ENCODE peak calls at places on chromosomes 3 and 15, in four cellular contexts. F is HCEC 1CT; K is effector memory CD8-positive, alpha-beta T cell; R is right lobe of liver. W is an unnamed sample.

GRCh38 chr3:128170866-128171516 is 17.7 kb downstream of the EEFSEC start:
- DNase-seq in R (peak), K (no peak), F (peak), W (peak)

GRCh38 chr3:183959214-183959613 is 58.5 kb downstream of the ABCC5 start:
- DNase-seq in K (no peak), F (no peak), R (no peak), W (peak)

GRCh38 chr3:145798005-145798404 is 363.0 kb downstream of the PLOD2 start:
- DNase-seq in F (no peak), K (no peak), R (no peak), W (no peak)

GRCh38 chr15:73364070-73364469 is 4.7 kb downstream of the HCN4 start:
- DNase-seq in F (no peak), R (no peak), K (no peak), W (no peak)

GRCh38 chr15:70533931-70534742 is 229.2 kb downstream of the UACA start:
- DNase-seq in F (no peak), K (no peak), R (no peak), W (no peak)

GRCh38 chr3:53194218-53195065 is 33.4 kb downstream of the PRKCD start:
- DNase-seq in K (no peak), F (no peak), R (no peak), W (no peak)

GRCh38 chr3:15051531-15051930 is 13.6 kb downstream of the MRPS25 start:
- DNase-seq in K (peak), F (peak), R (peak), W (peak)

GRCh38 chr3:82521657-82522056 is 760.2 kb upstream of the GBE1 start:
- DNase-seq in F (no peak), R (no peak), K (no peak), W (no peak)

GRCh38 chr3:113431811-113432210 is 9.5 kb downstream of the CFAP44 start:
- DNase-seq in K (no peak), R (no peak), F (no peak), W (no peak)

GRCh38 chr15:31261266-31262142 is 65.1 kb upstream of the KLF13 start:
- DNase-seq in F (no peak), R (no peak), K (no peak), W (no peak)

GRCh38 chr15:84749111-84749991 is 959 bp downstream of the ZNF592 start:
- DNase-seq in K (peak), R (peak), F (peak), W (peak)

GRCh38 chr3:46538803-46539442 is 27.2 kb downstream of the LRRC2 start:
- DNase-seq in R (peak), K (peak), F (peak), W (no peak)

GRCh38 chr3:63809607-63810006 is 9.5 kb upstream of the C3orf49 start:
- DNase-seq in R (no peak), F (peak), K (no peak), W (no peak)

GRCh38 chr3:38009807-38010591 is 19.4 kb downstream of the VILL start:
- DNase-seq in R (peak), K (no peak), F (no peak), W (no peak)

GRCh38 chr3:142259359-142259758 is 34.0 kb upstream of the GK5 start:
- DNase-seq in K (no peak), F (no peak), R (no peak), W (no peak)

GRCh38 chr3:151962891-151963290 is 89.4 kb downstream of the SUCNR1 start:
- DNase-seq in K (no peak), R (no peak), F (no peak), W (no peak)

GRCh38 chr3:54955496-54955895 is 27.6 kb upstream of the LRTM1 start:
- DNase-seq in F (no peak), R (no peak), K (no peak), W (no peak)

GRCh38 chr3:12518266-12519028 is 26.9 kb downstream of the MKRN2OS start:
- DNase-seq in K (no peak), F (no peak), R (no peak), W (no peak)

GRCh38 chr3:29349049-29349448 is 68.2 kb downstream of the RBMS3 start:
- DNase-seq in R (no peak), F (no peak), K (no peak), W (no peak)

GRCh38 chr15:85557385-85557784 is 177.0 kb downstream of the AKAP13 start:
- DNase-seq in F (no peak), R (no peak), K (no peak), W (no peak)

GRCh38 chr3:56630966-56631365 is 52.1 kb downstream of the TASOR start:
- DNase-seq in F (no peak), R (no peak), K (no peak), W (no peak)

GRCh38 chr3:124786491-124787241 is 56.4 kb downstream of the UMPS start:
- DNase-seq in F (peak), R (no peak), K (no peak), W (no peak)

GRCh38 chr3:102194760-102195159 is 240.1 kb upstream of the ZPLD1 start:
- DNase-seq in K (no peak), F (no peak), R (no peak), W (no peak)

GRCh38 chr15:101152914-101153313 is 98.9 kb downstream of the CHSY1 start:
- DNase-seq in R (no peak), K (no peak), F (no peak), W (peak)

GRCh38 chr3:184524981-184525336 is 36.6 kb upstream of the EPHB3 start:
- DNase-seq in K (no peak), F (no peak), R (no peak), W (no peak)

GRCh38 chr3:111668912-111669488 is 73.9 kb upstream of the ZBED2 start:
- DNase-seq in F (peak), R (no peak), K (no peak), W (peak)

GRCh38 chr3:26647078-26647477 is 24.5 kb downstream of the LRRC3B start:
- DNase-seq in F (no peak), K (no peak), R (no peak), W (no peak)

GRCh38 chr3:69716119-69716518 is 23.1 kb upstream of the MITF start:
- DNase-seq in K (no peak), R (no peak), F (no peak), W (no peak)

GRCh38 chr3:109440353-109440752 is 103.0 kb upstream of the DPPA4 start:
- DNase-seq in K (no peak), R (no peak), F (no peak), W (no peak)

GRCh38 chr15:79329186-79329611 is 18.3 kb downstream of the TMED3 start:
- DNase-seq in R (no peak), K (no peak), F (peak), W (peak)